ENCODE peak calls at places on chromosomes 3 and 15, in eight cellular contexts. V is H7; I is cardiac fibroblast; Z is iPS-NIHi11; S is stimulated activated CD4-positive, alpha-beta T cell treated with anti-CD3 and anti-CD28 coated beads, Interleukin-15, amount 100 ng/mL, for 1 hour; C is PC-9; Q is T-helper 9 cell; X is GM12865. O is an unnamed sample.
A peak's percentile ranks its signal among the peaks of the same experiment; 100 is the strongest.

GRCh38 chr3:72969766-72970165 is 26.8 kb upstream of the PPP4R2 start:
- DNase-seq in V (no peak), I (peak; percentile 47), Z (no peak), S (no peak), C (no peak), Q (no peak), X (no peak), O (peak; percentile 2)

GRCh38 chr3:79767953-79768282 is at the start of gene ROBO1:
- DNase-seq in V (peak; percentile 16), I (no peak), Z (peak; percentile 26), S (no peak), C (no peak), Q (no peak), X (no peak), O (peak; percentile 12)

GRCh38 chr3:58899953-58900298 is 149.9 kb downstream of the CFAP20DC start:
- DNase-seq in V (no peak), I (no peak), Z (no peak), S (no peak), C (no peak), Q (no peak), X (no peak), O (no peak)

GRCh38 chr3:185658943-185659342 is 72.8 kb downstream of the SENP2 start:
- DNase-seq in V (no peak), I (no peak), Z (no peak), S (no peak), C (no peak), Q (no peak), X (no peak), O (no peak)

GRCh38 chr3:143261848-143262247 is 142.3 kb downstream of the CHST2 start:
- DNase-seq in V (no peak), I (no peak), Z (no peak), S (no peak), C (no peak), Q (no peak), X (no peak), O (no peak)

GRCh38 chr3:180871901-180872300 is 40.6 kb upstream of the FXR1 start:
- DNase-seq in V (no peak), I (peak; percentile 46), Z (no peak), S (no peak), C (no peak), Q (no peak), X (no peak), O (no peak)

GRCh38 chr3:40841131-40841530 is 316.4 kb downstream of the ZNF621 start:
- DNase-seq in V (no peak), I (no peak), Z (no peak), S (no peak), C (no peak), Q (no peak), X (no peak), O (no peak)

GRCh38 chr3:124078978-124079911 is 87.3 kb upstream of the ROPN1 start:
- DNase-seq in V (no peak), I (peak; percentile 63), Z (peak; percentile 43), S (no peak), C (peak; percentile 9), Q (no peak), X (peak; percentile 37), O (peak; percentile 61)

GRCh38 chr3:73516656-73517055 is 108.1 kb downstream of the PDZRN3 start:
- DNase-seq in V (no peak), I (no peak), Z (no peak), S (no peak), C (no peak), Q (no peak), X (no peak), O (peak; percentile 55)

GRCh38 chr3:63687569-63688233 is 35.2 kb downstream of the SNTN start:
- DNase-seq in V (no peak), I (no peak), Z (no peak), S (no peak), C (no peak), Q (no peak), X (peak; percentile 32), O (peak; percentile 32)

GRCh38 chr15:58862326-58862725 is 71.2 kb downstream of the SLTM start:
- DNase-seq in V (no peak), I (no peak), Z (no peak), S (no peak), C (no peak), Q (no peak), X (no peak), O (no peak)

GRCh38 chr15:59688888-59689625 is at the start of gene BNIP2:
- DNase-seq in V (peak; percentile 97), I (peak; percentile 99), Z (peak; percentile 97), S (peak; percentile 97), C (peak; percentile 98), Q (peak; percentile 99), X (peak; percentile 99), O (peak; percentile 98)

GRCh38 chr3:184299488-184300376 is 691 bp downstream of the PSMD2 start:
- DNase-seq in V (peak; percentile 41), I (peak; percentile 57), Z (no peak), S (no peak), C (no peak), Q (no peak), X (no peak), O (peak; percentile 55)

GRCh38 chr3:170726976-170727661 is 141.2 kb upstream of the SLC7A14 start:
- DNase-seq in V (no peak), I (peak; percentile 97), Z (no peak), S (no peak), C (peak; percentile 43), Q (no peak), X (no peak), O (no peak)

GRCh38 chr3:100041328-100041749 is 73.0 kb downstream of the FILIP1L start:
- DNase-seq in V (no peak), I (peak; percentile 97), Z (no peak), S (no peak), C (peak; percentile 24), Q (no peak), X (no peak), O (peak; percentile 16)

GRCh38 chr3:52123106-52123708 is 31.0 kb downstream of the POC1A start:
- DNase-seq in V (peak; percentile 93), I (peak; percentile 72), Z (peak; percentile 93), S (peak; percentile 53), C (peak; percentile 71), Q (peak; percentile 70), X (peak; percentile 80), O (peak; percentile 77)

GRCh38 chr15:98676586-98677270 is 28.4 kb downstream of the IGF1R start:
- DNase-seq in V (no peak), I (no peak), Z (no peak), S (no peak), C (no peak), Q (no peak), X (no peak), O (no peak)

GRCh38 chr3:104388624-104389023 is 978.1 kb upstream of the ALCAM start:
- DNase-seq in V (no peak), I (peak; percentile 40), Z (no peak), S (no peak), C (no peak), Q (no peak), X (no peak), O (peak; percentile 57)

GRCh38 chr15:63870403-63871209 is 36.9 kb upstream of the HERC1 start:
- DNase-seq in V (peak; percentile 67), I (peak; percentile 84), Z (peak; percentile 91), S (no peak), C (peak; percentile 42), Q (no peak), X (no peak), O (peak; percentile 16)

GRCh38 chr15:29196306-29196705 is 73.3 kb downstream of the NSMCE3 start:
- DNase-seq in V (peak; percentile 61), I (no peak), Z (peak; percentile 45), S (no peak), C (no peak), Q (no peak), X (no peak), O (no peak)

GRCh38 chr3:183449391-183449790 is 21.0 kb upstream of the MCF2L2 start:
- DNase-seq in V (no peak), I (peak; percentile 48), Z (peak; percentile 15), S (no peak), C (no peak), Q (no peak), X (no peak), O (no peak)

GRCh38 chr15:63385911-63386531 is 4.4 kb upstream of the CA12 start:
- DNase-seq in V (no peak), I (no peak), Z (no peak), S (no peak), C (no peak), Q (no peak), X (no peak), O (peak; percentile 7)

O was measured in DMS53.